ENCODE peak calls at places on chromosomes 1 and 21, in nine cellular contexts. O, I, V, Q, J, W, B, Y and R are unnamed samples.
A peak's percentile ranks its signal among the peaks of the same experiment; 100 is the strongest.

GRCh38 chr1:5989286-5989605 is 3.0 kb downstream of the NPHP4 start:
- DNase-seq in O (no peak), I (no peak), V (no peak), Q (no peak), J (peak; percentile 20), W (no peak), B (no peak), Y (no peak), R (no peak)

GRCh38 chr1:151458936-151459330 is 361 bp downstream of the POGZ start:
- DNase-seq in O (peak; percentile 40), I (peak; percentile 84), V (no peak), Q (peak; percentile 79), J (peak; percentile 80), W (peak; percentile 74), B (peak; percentile 78), Y (peak; percentile 63), R (peak; percentile 91)

GRCh38 chr1:22053861-22054770 is 1.6 kb downstream of the CDC42 start:
- DNase-seq in O (no peak), I (no peak), V (no peak), Q (peak; percentile 51), J (no peak), W (peak; percentile 34), B (peak; percentile 34), Y (peak; percentile 20), R (peak; percentile 79)

GRCh38 chr1:155307247-155307740 is 1.4 kb upstream of the FDPS start:
- DNase-seq in O (no peak), I (no peak), V (no peak), Q (peak; percentile 83), J (no peak), W (no peak), B (no peak), Y (peak; percentile 61), R (no peak)

GRCh38 chr1:206526064-206526911 is 19.0 kb downstream of the RASSF5 start:
- DNase-seq in O (no peak), I (peak; percentile 25), V (no peak), Q (no peak), J (peak; percentile 11), W (peak; percentile 52), B (no peak), Y (no peak), R (peak; percentile 51)

GRCh38 chr1:152519876-152520275 is 5.6 kb downstream of the CRCT1 start:
- DNase-seq in O (no peak), I (no peak), V (peak; percentile 77), Q (peak; percentile 40), J (no peak), W (no peak), B (no peak), Y (no peak), R (no peak)

GRCh38 chr1:183879477-183879876 is 74.6 kb downstream of the RGL1 start:
- DNase-seq in O (no peak), I (no peak), V (no peak), Q (no peak), J (no peak), W (no peak), B (no peak), Y (no peak), R (no peak)

GRCh38 chr1:24117722-24118409 is 5.9 kb upstream of the MYOM3 start:
- DNase-seq in O (no peak), I (no peak), V (no peak), Q (no peak), J (peak; percentile 15), W (no peak), B (no peak), Y (peak; percentile 40), R (peak; percentile 25)

GRCh38 chr1:206714331-206715058 is 29.8 kb downstream of the MAPKAPK2 start:
- DNase-seq in O (peak; percentile 79), I (peak; percentile 86), V (no peak), Q (no peak), J (peak; percentile 72), W (no peak), B (no peak), Y (peak; percentile 82), R (no peak)

GRCh38 chr1:226736908-226737818 is 1.9 kb downstream of the ITPKB start:
- DNase-seq in O (peak; percentile 40), I (peak; percentile 78), V (no peak), Q (peak; percentile 46), J (peak; percentile 40), W (peak; percentile 58), B (peak; percentile 39), Y (peak; percentile 23), R (peak; percentile 92)

GRCh38 chr1:226735576-226735975 is 3.5 kb downstream of the ITPKB start:
- DNase-seq in O (no peak), I (peak; percentile 64), V (no peak), Q (no peak), J (no peak), W (no peak), B (no peak), Y (no peak), R (no peak)

GRCh38 chr1:226737819-226738420 is 1.2 kb downstream of the ITPKB start:
- DNase-seq in O (peak; percentile 37), I (peak; percentile 83), V (peak; percentile 94), Q (peak; percentile 68), J (peak; percentile 43), W (peak; percentile 57), B (peak; percentile 54), Y (peak; percentile 43), R (peak; percentile 91)

GRCh38 chr1:226734611-226735153 is 4.4 kb downstream of the ITPKB start:
- DNase-seq in O (no peak), I (no peak), V (no peak), Q (no peak), J (no peak), W (no peak), B (no peak), Y (no peak), R (no peak)

GRCh38 chr1:226736001-226736907 is 2.8 kb downstream of the ITPKB start:
- DNase-seq in O (no peak), I (peak; percentile 86), V (no peak), Q (no peak), J (peak; percentile 53), W (no peak), B (peak; percentile 35), Y (no peak), R (no peak)
- TF ChIP-seq POLR2A in O (no peak), I (no peak), V (no peak), Q (no peak), J (no peak), W (no peak), B (no peak), Y (no peak), R (no peak)

GRCh38 chr1:175287377-175287776 is 94.8 kb upstream of the KIAA0040 start:
- DNase-seq in O (no peak), I (no peak), V (no peak), Q (no peak), J (no peak), W (peak; percentile 47), B (no peak), Y (no peak), R (no peak)
- TF ChIP-seq POLR2A in O (no peak), I (no peak), V (no peak), Q (no peak), J (no peak), W (no peak), B (no peak), Y (no peak), R (no peak)

GRCh38 chr1:116375884-116376733 is 3.1 kb downstream of the ATP1A1 start:
- DNase-seq in O (peak; percentile 96), I (peak; percentile 93), V (peak; percentile 95), Q (peak; percentile 24), J (peak; percentile 88), W (peak; percentile 83), B (peak; percentile 57), Y (peak; percentile 68), R (peak; percentile 81)
- TF ChIP-seq POLR2A in O (peak; percentile 77), I (peak; percentile 58), V (peak; percentile 74), Q (no peak), J (no peak), W (no peak), B (peak; percentile 29), Y (no peak), R (no peak)

GRCh38 chr21:42057861-42058437 is 13.2 kb upstream of the UMODL1 start:
- DNase-seq in O (no peak), I (no peak), V (no peak), Q (no peak), J (no peak), W (no peak), B (no peak), Y (no peak), R (peak; percentile 57)

GRCh38 chr21:42059141-42059540 is 12.0 kb upstream of the UMODL1 start:
- DNase-seq in O (no peak), I (no peak), V (no peak), Q (no peak), J (no peak), W (no peak), B (no peak), Y (no peak), R (peak; percentile 74)

GRCh38 chr21:42060166-42060565 is 11.0 kb upstream of the UMODL1 start:
- DNase-seq in O (no peak), I (no peak), V (no peak), Q (no peak), J (peak; percentile 10), W (no peak), B (no peak), Y (no peak), R (peak; percentile 77)

GRCh38 chr21:42059721-42060120 is 11.4 kb upstream of the UMODL1 start:
- DNase-seq in O (no peak), I (no peak), V (no peak), Q (no peak), J (no peak), W (no peak), B (no peak), Y (no peak), R (peak; percentile 72)

DNA sequence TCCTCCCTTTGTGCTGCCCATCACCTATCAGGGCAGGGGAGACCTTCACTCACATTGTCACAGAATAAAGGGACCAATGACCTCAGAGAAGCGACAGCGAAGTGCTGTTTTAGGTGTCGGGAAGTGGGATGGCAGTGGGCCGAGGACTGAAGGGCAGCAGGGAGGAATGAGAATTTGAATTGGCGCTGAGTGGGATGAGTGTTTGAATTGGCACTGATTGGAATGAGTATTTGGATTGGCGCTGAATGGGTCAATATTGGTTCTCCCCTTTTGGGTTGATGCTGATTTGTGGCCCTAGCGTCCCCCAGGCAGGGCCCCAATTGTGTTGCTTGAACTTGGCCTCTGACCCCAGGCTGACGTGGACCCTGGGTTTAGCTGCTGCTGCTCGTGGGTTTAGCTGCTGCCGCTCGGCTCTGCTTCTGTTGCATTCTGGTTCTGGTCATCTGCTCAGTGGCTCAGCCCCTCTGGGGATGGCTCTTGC is 12.4 kb upstream of the UMODL1 start:
- DNase-seq in O (no peak), I (no peak), V (no peak), Q (no peak), J (no peak), W (no peak), B (no peak), Y (no peak), R (no peak)
- TF ChIP-seq POLR2A in O (no peak), I (no peak), V (no peak), Q (no peak), J (no peak), W (no peak), B (no peak), Y (no peak), R (no peak)

DNA sequence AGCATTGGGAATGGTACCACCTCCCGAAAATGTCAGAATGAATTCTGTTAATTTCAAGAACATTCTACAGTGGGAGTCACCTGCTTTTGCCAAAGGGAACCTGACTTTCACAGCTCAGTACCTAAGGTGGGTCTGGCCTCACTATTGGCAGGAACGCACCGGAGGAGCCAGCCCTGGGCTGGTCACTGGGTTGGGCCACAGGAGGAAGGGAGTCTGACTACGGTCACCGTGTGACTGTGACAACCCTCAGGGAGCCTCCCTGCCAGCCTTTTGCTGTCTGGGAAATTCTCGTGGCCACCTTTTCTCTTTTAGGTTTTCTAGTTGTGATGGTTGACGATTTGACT is 2.2 kb downstream of the IL10RB start:
- DNase-seq in O (no peak), I (no peak), V (no peak), Q (no peak), J (no peak), W (no peak), B (no peak), Y (no peak), R (no peak)
- TF ChIP-seq POLR2A in O (no peak), I (no peak), V (no peak), Q (no peak), J (no peak), W (no peak), B (no peak), Y (no peak), R (no peak)